ENCODE peak calls at places on chromosomes 11 and 22, in six cellular contexts. H, P, R, D, X and L are unnamed samples.

GRCh38 chr11:28760676-28761390 is 652.6 kb downstream of the METTL15 start:
- DNase-seq in H (no peak), P (no peak), R (no peak), D (no peak), X (no peak), L (no peak)

GRCh38 chr11:450809-451451 is 851 bp downstream of the PTDSS2 start:
- DNase-seq in H (peak; percentile 38), P (peak; percentile 83), R (no peak), D (no peak), X (peak; percentile 70), L (peak; percentile 39)

GRCh38 chr22:40965936-40966557 is 14.9 kb downstream of the RBX1 start:
- DNase-seq in H (no peak), P (peak; percentile 47), R (no peak), D (no peak), X (no peak), L (no peak)

GRCh38 chr11:61532136-61533038 is 23.8 kb downstream of the LRRC10B start:
- DNase-seq in H (no peak), P (peak; percentile 71), R (peak; percentile 90), D (no peak), X (peak; percentile 34), L (peak; percentile 67)

GRCh38 chr11:5611627-5612026 is 13.2 kb upstream of the TRIM34 start:
- DNase-seq in H (peak; percentile 33), P (no peak), R (no peak), D (no peak), X (no peak), L (no peak)

GRCh38 chr11:73308003-73308962 is at the start of gene ARHGEF17:
- DNase-seq in H (peak; percentile 34), P (no peak), R (peak; percentile 87), D (no peak), X (peak; percentile 78), L (peak; percentile 59)

GRCh38 chr11:64516226-64516625 is 74.8 kb upstream of the SLC22A12 start:
- DNase-seq in H (no peak), P (peak; percentile 44), R (no peak), D (no peak), X (no peak), L (peak; percentile 55)

GRCh38 chr11:133347988-133348387 is 184.3 kb downstream of the OPCML start:
- DNase-seq in H (no peak), P (no peak), R (no peak), D (no peak), X (no peak), L (no peak)

GRCh38 chr11:96748639-96749370 is 359.0 kb downstream of the JRKL start:
- DNase-seq in H (no peak), P (no peak), R (no peak), D (no peak), X (no peak), L (no peak)

GRCh38 chr22:35524966-35525686 is 15.5 kb upstream of the RASD2 start:
- DNase-seq in H (no peak), P (no peak), R (no peak), D (no peak), X (no peak), L (no peak)

GRCh38 chr11:123046473-123047264 is 15.3 kb downstream of the HSPA8 start:
- DNase-seq in H (no peak), P (no peak), R (no peak), D (no peak), X (no peak), L (no peak)

GRCh38 chr11:61480936-61481335 is 27.6 kb upstream of the LRRC10B start:
- DNase-seq in H (no peak), P (peak; percentile 38), R (peak; percentile 86), D (no peak), X (no peak), L (peak; percentile 81)

GRCh38 chr11:69771466-69771865 is 3.7 kb downstream of the FGF4 start:
- DNase-seq in H (no peak), P (no peak), R (no peak), D (no peak), X (no peak), L (peak; percentile 63)
- H3K9ac ChIP-seq in H (no peak overlapping the region), P (no peak overlapping the region), R (no peak overlapping the region), D (no peak overlapping the region), X (no peak overlapping the region), L (no peak overlapping the region)

GRCh38 chr22:24997023-24997422 is 44.5 kb downstream of the KIAA1671 start:
- DNase-seq in H (no peak), P (no peak), R (no peak), D (no peak), X (no peak), L (no peak)
- TF ChIP-seq ZNF274 in H (no peak), P (no peak), R (no peak), D (no peak), X (no peak), L (no peak)

DNA sequence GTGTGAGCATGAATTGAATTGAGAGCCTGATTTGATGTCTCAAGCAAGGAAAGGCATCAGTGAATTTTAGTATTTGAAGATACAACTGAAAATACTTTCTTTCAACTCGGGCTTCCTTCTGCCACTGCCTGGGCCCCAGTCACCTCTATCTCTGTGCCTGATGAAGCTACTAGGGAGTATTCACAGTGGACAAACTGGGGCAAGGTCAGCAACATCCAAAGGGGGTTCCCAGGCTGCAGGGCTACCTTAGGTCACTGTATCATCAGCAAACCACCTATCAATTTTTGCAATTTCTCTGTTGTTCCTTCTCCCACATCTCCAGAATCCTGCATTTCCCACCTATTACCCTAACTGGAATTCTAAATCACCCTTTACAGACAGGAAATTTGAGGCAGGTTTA is 10.2 kb downstream of the PRAME start:
- DNase-seq in H (no peak), P (no peak), R (no peak), D (no peak), X (no peak), L (no peak)
- H3K27me3 ChIP-seq in H (no peaks in the 10 kb centered on the region), P (no peaks in the 10 kb centered on the region), R (peaks cover 44% of the 10 kb centered on the region), D (no peaks in the 10 kb centered on the region), X (no peaks in the 10 kb centered on the region), L (peaks cover 98% of the 10 kb centered on the region)

GRCh38 chr11:57482782-57483569 is 22.6 kb downstream of the RTN4RL2 start:
- DNase-seq in H (no peak), P (no peak), R (peak; percentile 91), D (no peak), X (no peak), L (no peak)

GRCh38 chr11:57481915-57482781 is 21.8 kb downstream of the RTN4RL2 start:
- DNase-seq in H (no peak), P (no peak), R (no peak), D (no peak), X (no peak), L (no peak)

GRCh38 chr11:57485217-57486007 is 25.1 kb downstream of the RTN4RL2 start:
- DNase-seq in H (no peak), P (no peak), R (no peak), D (no peak), X (no peak), L (no peak)

GRCh38 chr11:57484141-57484710 is 23.9 kb downstream of the RTN4RL2 start:
- DNase-seq in H (no peak), P (no peak), R (no peak), D (no peak), X (no peak), L (no peak)

DNA sequence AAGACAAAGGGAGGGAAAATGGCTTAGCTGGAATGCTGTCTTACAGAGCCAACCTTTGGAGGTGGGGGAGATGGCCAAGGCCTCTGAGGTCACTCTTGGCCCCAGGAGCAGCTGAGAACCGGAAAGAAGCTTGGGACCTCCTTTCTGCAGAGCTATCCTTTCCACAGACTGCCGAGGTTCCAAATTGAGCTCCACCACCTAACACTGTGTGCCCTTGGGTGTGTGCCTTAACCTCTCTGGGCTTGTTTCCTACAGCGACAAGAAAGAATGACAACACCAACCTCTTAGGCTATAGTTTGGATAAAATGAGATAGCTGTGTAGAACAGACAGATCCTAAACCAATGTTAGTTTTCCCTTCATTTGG is 23.2 kb downstream of the RTN4RL2 start:
- DNase-seq in H (no peak), P (no peak), R (no peak), D (no peak), X (no peak), L (no peak)
- H3K9ac ChIP-seq in H (no peak overlapping the region), P (no peak overlapping the region), R (no peak overlapping the region), D (no peak overlapping the region), X (no peak overlapping the region), L (peak overlapping the region; percentile 90)